ENCODE peak calls at places on chromosomes 16 and 17, in ten cellular contexts. V is transverse colon, O is mucosa of descending colon, I is cardiac muscle cell, K is progenitor cell of endocrine pancreas, J is H54, W is HAP-1, T is T-helper 9 cell, U is putamen, S is brain microvascular endothelial cell. H is an unnamed sample.

GRCh38 chr17:170130-170654 is 11.3 kb downstream of the DOC2B start:
- DNase-seq in K (no peak), V (no peak), T (no peak), O (no peak), J (no peak), S (no peak), I (no peak), W (no peak), U (no peak), H (no peak)

GRCh38 chr16:89845417-89845816 is 17.1 kb downstream of the SPIRE2 start:
- DNase-seq in S (no peak), W (no peak), J (no peak), O (no peak), K (no peak), U (no peak), T (no peak), I (no peak), V (peak), H (no peak)

GRCh38 chr16:48277158-48277557 is 29.8 kb upstream of the ABCC11 start:
- DNase-seq in I (no peak), W (no peak), S (no peak), U (peak), V (peak), O (peak), K (no peak), T (no peak), J (no peak), H (peak)

GRCh38 chr17:20045476-20045875 is 36.3 kb downstream of the SPECC1 start:
- DNase-seq in J (no peak), O (no peak), T (no peak), W (no peak), I (no peak), V (no peak), K (no peak), S (no peak), U (no peak), H (no peak)

GRCh38 chr16:84699712-84700517 is at the start of gene USP10:
- DNase-seq in W (peak), V (peak), S (peak), U (peak), T (peak), J (peak), O (peak), K (peak), I (peak), H (peak)

GRCh38 chr17:75036643-75037268 is 10.0 kb downstream of the ATP5PD start:
- DNase-seq in K (no peak), O (peak), S (no peak), W (peak), T (peak), I (peak), V (peak), U (peak), J (no peak), H (peak)

GRCh38 chr17:58308173-58308984 is 20.2 kb downstream of the TSPOAP1 start:
- DNase-seq in S (no peak), K (peak), W (peak), V (no peak), O (no peak), U (no peak), T (no peak), I (peak), J (no peak), H (no peak)

GRCh38 chr16:87802670-87803069 is 36.9 kb upstream of the KLHDC4 start:
- DNase-seq in T (no peak), U (no peak), W (no peak), S (no peak), V (peak), K (no peak), I (no peak), J (no peak), O (no peak), H (no peak)

GRCh38 chr16:13236308-13236707 is 334.9 kb downstream of the SHISA9 start:
- DNase-seq in S (no peak), U (no peak), O (no peak), K (no peak), V (no peak), J (no peak), T (no peak), I (no peak), W (no peak), H (no peak)

GRCh38 chr17:35138218-35138617 is 3.9 kb downstream of the NLE1 start:
- DNase-seq in I (no peak), K (no peak), J (no peak), U (no peak), T (no peak), O (no peak), W (no peak), S (no peak), V (no peak), H (no peak)

GRCh38 chr17:78144146-78144719 is 2.0 kb upstream of the C17orf99 start:
- DNase-seq in O (peak), W (peak), I (peak), U (peak), S (peak), T (no peak), V (peak), K (no peak), J (peak), H (no peak)

GRCh38 chr16:1019234-1019933 is 37.8 kb downstream of the SOX8 start:
- DNase-seq in W (peak), U (peak), K (no peak), O (no peak), S (peak), J (peak), T (no peak), I (no peak), V (no peak), H (no peak)

GRCh38 chr17:22310717-22311686 is 618.7 kb downstream of the KCNJ18 start:
- DNase-seq in K (no peak), V (no peak), O (no peak), S (no peak), I (no peak), J (peak), U (peak), T (no peak), W (no peak), H (peak)

GRCh38 chr17:47980516-47980915 is 9.6 kb downstream of the CDK5RAP3 start:
- DNase-seq in U (no peak), J (no peak), V (no peak), T (no peak), W (no peak), S (no peak), K (no peak), O (no peak), I (no peak), H (no peak)

GRCh38 chr17:2068589-2069051 is 13.7 kb downstream of the HIC1 start:
- DNase-seq in V (no peak), S (no peak), O (no peak), W (no peak), K (no peak), I (no peak), J (no peak), T (no peak), U (no peak), H (no peak)

GRCh38 chr17:66625321-66625767 is 209.6 kb upstream of the CACNG5 start:
- DNase-seq in O (no peak), V (no peak), I (no peak), T (no peak), U (no peak), S (no peak), K (no peak), J (peak), W (no peak), H (peak)

H was measured in HEK293T.